ENCODE peak calls at places on chromosome 6, in six cellular contexts. R is stimulated activated CD8-positive, alpha-beta memory T cell treated with anti-CD3 and anti-CD28 coated beads, Interleukin-15, amount 100 ng/mL, for 1 hour; Y is uterus; D is HFFc6; P is HTR-8/SVneo; G is iris pigment epithelial cell. M is an unnamed sample.
A peak's percentile ranks its signal among the peaks of the same experiment; 100 is the strongest.

GRCh38 chr6:119147101-119148053 is 68.9 kb upstream of the FAM184A start:
- DNase-seq in R (no peak), Y (peak; percentile 63), D (peak; percentile 96), P (peak; percentile 83), G (peak; percentile 97), M (peak; percentile 96)

GRCh38 chr6:121925024-121925423 is 474.4 kb upstream of the HSF2 start:
- DNase-seq in R (no peak), Y (no peak), D (no peak), P (no peak), G (peak; percentile 45), M (no peak)

GRCh38 chr6:160519603-160520042 is 144.5 kb downstream of the LPA start:
- DNase-seq in R (no peak), Y (no peak), D (no peak), P (no peak), G (peak; percentile 45), M (no peak)

GRCh38 chr6:162854734-162855191 is 127.0 kb downstream of the PACRG start:
- DNase-seq in R (no peak), Y (no peak), D (no peak), P (no peak), G (no peak), M (no peak)

GRCh38 chr6:132133734-132134490 is 182.7 kb upstream of the CCN2 start:
- DNase-seq in R (no peak), Y (no peak), D (no peak), P (no peak), G (peak; percentile 52), M (no peak)

GRCh38 chr6:66699385-66699784 is 992.4 kb upstream of the EYS start:
- DNase-seq in R (no peak), Y (no peak), D (no peak), P (no peak), G (no peak), M (no peak)

GRCh38 chr6:20266851-20267608 is 54.8 kb upstream of the MBOAT1 start:
- DNase-seq in R (no peak), Y (no peak), D (no peak), P (no peak), G (no peak), M (no peak)

GRCh38 chr6:37058084-37058586 is 52.7 kb downstream of the FGD2 start:
- DNase-seq in R (no peak), Y (no peak), D (peak; percentile 66), P (no peak), G (peak; percentile 59), M (peak; percentile 44)

GRCh38 chr6:164812706-164813105 is 496.7 kb downstream of the C6orf118 start:
- DNase-seq in R (no peak), Y (no peak), D (no peak), P (no peak), G (no peak), M (no peak)

GRCh38 chr6:169428532-169428931 is 174.9 kb upstream of the THBS2 start:
- DNase-seq in R (no peak), Y (peak; percentile 70), D (no peak), P (no peak), G (no peak), M (no peak)

GRCh38 chr6:137903933-137904821 is 37.1 kb downstream of the TNFAIP3 start:
- DNase-seq in R (no peak), Y (no peak), D (peak; percentile 50), P (no peak), G (peak; percentile 68), M (no peak)

GRCh38 chr6:42050897-42051653 is 751 bp downstream of the TAF8 start:
- DNase-seq in R (no peak), Y (no peak), D (no peak), P (no peak), G (peak; percentile 65), M (no peak)

GRCh38 chr6:24743265-24743943 is 24.4 kb upstream of the C6orf62 start:
- DNase-seq in R (no peak), Y (no peak), D (peak; percentile 97), P (peak; percentile 70), G (peak; percentile 98), M (peak; percentile 97)

GRCh38 chr6:127118505-127119360 is at the start of gene RSPO3:
- DNase-seq in R (no peak), Y (peak; percentile 65), D (no peak), P (no peak), G (peak; percentile 31), M (peak; percentile 14)

GRCh38 chr6:52087498-52087999 is at the start of gene PKHD1:
- DNase-seq in R (no peak), Y (no peak), D (no peak), P (no peak), G (peak; percentile 6), M (no peak)

GRCh38 chr6:90403489-90404381 is 107.1 kb upstream of the BACH2 start:
- DNase-seq in R (no peak), Y (peak; percentile 39), D (no peak), P (peak; percentile 54), G (peak; percentile 95), M (no peak)

GRCh38 chr6:137926207-137926731 is 59.2 kb downstream of the TNFAIP3 start:
- DNase-seq in R (no peak), Y (no peak), D (peak; percentile 92), P (peak; percentile 51), G (peak; percentile 68), M (peak; percentile 74)

GRCh38 chr6:16168858-16169257 is 40.0 kb downstream of the MYLIP start:
- DNase-seq in R (no peak), Y (no peak), D (no peak), P (no peak), G (peak; percentile 58), M (no peak)

GRCh38 chr6:26474439-26474881 is 16.7 kb downstream of the BTN2A1 start:
- DNase-seq in R (no peak), Y (no peak), D (no peak), P (no peak), G (no peak), M (no peak)

GRCh38 chr6:111837641-111838500 is 35.4 kb downstream of the FYN start:
- DNase-seq in R (no peak), Y (no peak), D (no peak), P (no peak), G (no peak), M (no peak)

GRCh38 chr6:39062014-39062740 is 13.6 kb downstream of the GLP1R start:
- DNase-seq in R (no peak), Y (no peak), D (no peak), P (no peak), G (no peak), M (no peak)

GRCh38 chr6:105097288-105097687 is 82.5 kb downstream of the POPDC3 start:
- DNase-seq in R (no peak), Y (no peak), D (no peak), P (no peak), G (no peak), M (no peak)

GRCh38 chr6:134521116-134521501 is 203.2 kb upstream of the SGK1 start:
- DNase-seq in R (no peak), Y (no peak), D (no peak), P (no peak), G (no peak), M (no peak)

GRCh38 chr6:170062209-170062903 is 228.5 kb downstream of the DLL1 start:
- DNase-seq in R (no peak), Y (peak; percentile 3), D (no peak), P (no peak), G (no peak), M (no peak)

GRCh38 chr6:4164043-4164442 is 28.7 kb upstream of the ECI2 start:
- DNase-seq in R (no peak), Y (no peak), D (no peak), P (no peak), G (no peak), M (no peak)

GRCh38 chr6:44635486-44635885 is 248.0 kb downstream of the CDC5L start:
- DNase-seq in R (no peak), Y (no peak), D (no peak), P (no peak), G (no peak), M (no peak)

GRCh38 chr6:149567194-149567586 is 1.0 kb downstream of the GINM1 start:
- DNase-seq in R (no peak), Y (no peak), D (no peak), P (no peak), G (no peak), M (no peak)

GRCh38 chr6:28885149-28885738 is 38.5 kb downstream of the TRIM27 start:
- DNase-seq in R (no peak), Y (no peak), D (no peak), P (no peak), G (no peak), M (no peak)

GRCh38 chr6:121680058-121680457 is 244.6 kb downstream of the GJA1 start:
- DNase-seq in R (no peak), Y (no peak), D (no peak), P (no peak), G (no peak), M (no peak)

M was measured in A172.